ENCODE peak calls at places on chromosome 10, in seven cellular contexts. Z is IMR-90, L is AG09309, H is right atrium auricular region, C is BJ, P is HFF-Myc, W is astrocyte of the spinal cord. S is an unnamed sample.

GRCh38 chr10:25493122-25493893 is 318.5 kb downstream of the GPR158 start:
- DNase-seq in Z (peak; percentile 0), L (no peak), H (no peak), C (no peak), P (no peak), W (peak; percentile 88), S (no peak)

GRCh38 chr10:122232781-122233180 is 38.3 kb upstream of the BTBD16 start:
- DNase-seq in Z (peak; percentile 95), L (peak; percentile 53), H (no peak), C (no peak), P (no peak), W (peak; percentile 67), S (peak; percentile 14)

GRCh38 chr10:34405611-34406462 is 409.3 kb downstream of the PARD3 start:
- DNase-seq in Z (peak; percentile 53), L (no peak), H (no peak), C (no peak), P (no peak), W (peak; percentile 39), S (no peak)

GRCh38 chr10:12800302-12800701 is 201.2 kb downstream of the CCDC3 start:
- DNase-seq in Z (no peak), L (no peak), H (no peak), C (no peak), P (no peak), W (no peak), S (no peak)

GRCh38 chr10:30980951-30981616 is 50.6 kb downstream of the ZNF438 start:
- DNase-seq in Z (peak; percentile 63), L (no peak), H (peak; percentile 90), C (no peak), P (peak; percentile 53), W (peak; percentile 54), S (no peak)

GRCh38 chr10:118840071-118840775 is 85.5 kb upstream of the CACUL1 start:
- DNase-seq in Z (no peak), L (no peak), H (no peak), C (no peak), P (no peak), W (no peak), S (no peak)

GRCh38 chr10:70227548-70228320 is 5.5 kb downstream of the PPA1 start:
- DNase-seq in Z (no peak), L (no peak), H (no peak), C (no peak), P (no peak), W (no peak), S (no peak)

GRCh38 chr10:60662917-60663614 is 115.2 kb upstream of the CDK1 start:
- DNase-seq in Z (peak; percentile 47), L (no peak), H (no peak), C (no peak), P (no peak), W (peak; percentile 65), S (no peak)

GRCh38 chr10:110568055-110568735 is 700 bp downstream of the SMC3 start:
- DNase-seq in Z (no peak), L (no peak), H (no peak), C (no peak), P (no peak), W (peak; percentile 13), S (no peak)

GRCh38 chr10:127145173-127145572 is 51.2 kb downstream of the INSYN2A start:
- DNase-seq in Z (peak; percentile 91), L (no peak), H (no peak), C (no peak), P (peak; percentile 59), W (peak; percentile 37), S (no peak)

GRCh38 chr10:63553031-63553430 is 31.8 kb downstream of the REEP3 start:
- DNase-seq in Z (peak; percentile 74), L (peak; percentile 60), H (no peak), C (peak; percentile 57), P (no peak), W (peak; percentile 81), S (peak; percentile 72)

GRCh38 chr10:6164271-6165095 is 38.2 kb upstream of the PFKFB3 start:
- DNase-seq in Z (no peak), L (no peak), H (no peak), C (no peak), P (no peak), W (no peak), S (no peak)

GRCh38 chr10:114544045-114544659 is 113.9 kb downstream of the ABLIM1 start:
- DNase-seq in Z (no peak), L (no peak), H (no peak), C (no peak), P (no peak), W (no peak), S (no peak)

GRCh38 chr10:95391570-95392249 is 100.9 kb upstream of the PDLIM1 start:
- DNase-seq in Z (peak; percentile 46), L (no peak), H (no peak), C (no peak), P (peak; percentile 15), W (peak; percentile 83), S (no peak)
- TF ChIP-seq CTCF in Z (no peak), L (peak; percentile 20), H (no peak), C (peak; percentile 33), P (peak; percentile 12), W (peak; percentile 35), S (peak; percentile 19)

GRCh38 chr10:14056545-14057332 is 274.0 kb downstream of the FRMD4A start:
- DNase-seq in Z (peak; percentile 97), L (peak; percentile 97), H (no peak), C (peak; percentile 99), P (peak; percentile 48), W (peak; percentile 76), S (peak; percentile 99)
- TF ChIP-seq CTCF in Z (no peak), L (no peak), H (no peak), C (no peak), P (no peak), W (no peak), S (no peak)

GRCh38 chr10:111801841-111802240 is 381.7 kb downstream of the GPAM start:
- DNase-seq in Z (no peak), L (no peak), H (no peak), C (no peak), P (no peak), W (no peak), S (no peak)
- TF ChIP-seq CTCF in Z (no peak), L (no peak), H (no peak), C (no peak), P (no peak), W (no peak), S (no peak)

GRCh38 chr10:3887885-3888476 is 103.0 kb upstream of the KLF6 start:
- DNase-seq in Z (peak; percentile 97), L (peak; percentile 82), H (peak; percentile 76), C (peak; percentile 77), P (peak; percentile 46), W (peak; percentile 93), S (peak; percentile 89)
- TF ChIP-seq CTCF in Z (no peak), L (no peak), H (no peak), C (no peak), P (no peak), W (no peak), S (no peak)

GRCh38 chr10:128952856-128953255 is 514.2 kb upstream of the MGMT start:
- DNase-seq in Z (no peak), L (no peak), H (no peak), C (no peak), P (no peak), W (no peak), S (no peak)
- TF ChIP-seq CTCF in Z (no peak), L (no peak), H (no peak), C (no peak), P (no peak), W (no peak), S (no peak)

GRCh38 chr10:53841746-53842145 is 959.3 kb downstream of the PCDH15 start:
- DNase-seq in Z (no peak), L (no peak), H (no peak), C (no peak), P (no peak), W (no peak), S (no peak)

GRCh38 chr10:53843691-53844362 is 957.2 kb downstream of the PCDH15 start:
- DNase-seq in Z (no peak), L (no peak), H (no peak), C (no peak), P (no peak), W (peak; percentile 42), S (no peak)

DNA sequence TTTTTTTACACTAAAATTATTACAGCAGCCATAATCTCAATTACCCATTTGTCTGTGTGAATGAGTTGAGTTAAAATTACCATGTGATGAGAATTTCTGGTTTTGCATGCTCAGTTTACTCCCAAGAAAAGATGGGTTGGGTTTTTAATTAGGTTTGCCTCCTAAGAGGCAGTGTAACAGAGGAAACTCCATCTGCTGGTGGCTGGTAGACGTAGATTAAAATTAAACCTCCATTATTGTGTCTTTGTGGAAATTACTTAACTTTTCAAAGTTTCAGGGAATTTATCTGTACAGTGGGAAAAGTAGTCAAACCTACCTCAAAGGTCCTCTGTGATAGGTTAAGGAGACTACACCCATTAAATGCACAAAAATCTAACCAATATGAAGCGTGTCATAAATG is 954.2 kb downstream of the PCDH15 start:
- DNase-seq in Z (no peak), L (no peak), H (no peak), C (no peak), P (no peak), W (no peak), S (no peak)
- TF ChIP-seq CTCF in Z (peak; percentile 18), L (no peak), H (no peak), C (no peak), P (no peak), W (no peak), S (no peak)

GRCh38 chr10:782751-783648 is 93.5 kb upstream of the DIP2C start:
- DNase-seq in Z (no peak), L (no peak), H (peak; percentile 42), C (no peak), P (no peak), W (no peak), S (no peak)

GRCh38 chr10:785539-786214 is 96.2 kb upstream of the DIP2C start:
- DNase-seq in Z (no peak), L (no peak), H (peak; percentile 47), C (no peak), P (no peak), W (no peak), S (no peak)

GRCh38 chr10:784377-784758 is 94.9 kb upstream of the DIP2C start:
- DNase-seq in Z (no peak), L (no peak), H (no peak), C (no peak), P (no peak), W (no peak), S (no peak)

GRCh38 chr10:786666-787512 is 97.4 kb upstream of the DIP2C start:
- DNase-seq in Z (no peak), L (no peak), H (peak; percentile 49), C (no peak), P (no peak), W (no peak), S (no peak)

DNA sequence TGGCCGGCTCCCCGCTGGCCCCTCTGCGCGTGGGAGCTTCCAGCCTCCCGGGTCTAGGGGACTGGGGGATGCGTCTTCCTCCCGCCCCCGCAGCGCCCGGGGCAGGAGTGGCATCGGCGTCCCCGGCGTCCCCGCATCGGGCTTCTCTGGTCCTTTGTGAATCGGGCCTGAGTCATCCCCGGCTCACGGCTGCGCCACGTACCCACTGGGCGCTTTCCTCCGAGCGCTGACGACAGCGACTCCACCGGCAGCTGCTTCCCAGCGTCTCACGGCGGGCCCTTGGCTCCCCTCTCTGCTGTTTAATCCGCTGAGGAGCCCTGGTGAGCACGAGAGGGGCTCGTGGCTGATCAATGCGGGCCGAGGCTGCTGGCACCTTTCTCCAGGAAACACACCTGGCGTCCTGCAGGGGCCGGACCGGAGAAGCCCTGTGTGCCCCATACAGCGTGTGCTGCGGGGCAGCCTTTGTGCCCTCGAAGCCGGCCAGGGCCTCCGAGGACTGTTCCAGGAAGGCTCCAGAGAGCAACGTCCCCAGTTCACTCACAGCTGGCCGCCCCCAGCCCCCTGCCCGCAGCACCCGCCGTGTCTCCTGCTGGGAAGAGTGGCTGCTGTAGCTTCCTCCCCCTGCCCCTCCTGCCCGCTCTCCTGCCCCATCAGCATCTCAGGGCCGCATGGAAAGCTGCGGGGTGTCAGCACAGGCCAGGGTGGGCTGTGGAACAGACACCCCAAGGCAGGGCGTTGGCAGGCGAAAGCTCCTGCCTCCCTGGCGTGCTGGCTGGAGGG is 95.5 kb upstream of the DIP2C start:
- DNase-seq in Z (peak; percentile 88), L (peak; percentile 23), H (peak; percentile 72), C (no peak), P (peak; percentile 10), W (peak; percentile 80), S (peak; percentile 33)
- TF ChIP-seq CTCF in Z (peak; percentile 43), L (peak; percentile 42), H (no peak), C (peak; percentile 52), P (peak; percentile 8), W (peak; percentile 43), S (peak; percentile 43)